ENCODE peak calls at places on chromosomes 6 and 20, in six cellular contexts. T is heart right ventricle, C is cardiac muscle cell, D is lung, P is Panc1, I is IMR-90. N is an unnamed sample.

GRCh38 chr6:140376209-140376608 is 1001.8 kb upstream of the CITED2 start:
- DNase-seq in T (no peak), D (no peak), P (no peak), I (no peak), C (no peak), N (no peak)

GRCh38 chr20:48892849-48893352 is 28.6 kb upstream of the ARFGEF2 start:
- DNase-seq in C (no peak), T (no peak), P (no peak), I (no peak), D (no peak), N (no peak)

GRCh38 chr6:133376743-133377142 is 135.6 kb downstream of the EYA4 start:
- DNase-seq in I (no peak), D (no peak), P (no peak), T (no peak), C (no peak), N (no peak)

GRCh38 chr6:13712485-13712990 is 903 bp upstream of the RANBP9 start:
- DNase-seq in C (no peak), D (no peak), I (peak), P (no peak), T (no peak), N (peak)

GRCh38 chr6:2021713-2022125 is 223.7 kb downstream of the GMDS start:
- DNase-seq in D (peak), T (peak), P (no peak), I (peak), C (no peak), N (no peak)

GRCh38 chr6:128731249-128732165 is 151.4 kb upstream of the LAMA2 start:
- DNase-seq in C (peak), D (no peak), P (peak), I (peak), T (no peak), N (peak)

GRCh38 chr6:74166849-74167248 is 470.8 kb downstream of the CD109 start:
- DNase-seq in C (no peak), D (no peak), T (no peak), P (no peak), I (peak), N (no peak)

GRCh38 chr20:5703542-5704215 is 46.5 kb upstream of the SHLD1 start:
- DNase-seq in T (peak), C (no peak), P (no peak), D (no peak), I (no peak), N (no peak)

GRCh38 chr6:137013738-137014602 is 30.8 kb downstream of the IL20RA start:
- DNase-seq in C (peak), T (no peak), I (peak), P (peak), D (no peak), N (no peak)

GRCh38 chr6:109336221-109336955 is 45.9 kb downstream of the CD164 start:
- DNase-seq in D (peak), P (peak), I (peak), T (peak), C (no peak), N (no peak)

GRCh38 chr20:46296526-46297250 is 11.6 kb downstream of the CDH22 start:
- DNase-seq in P (no peak), I (no peak), T (no peak), C (no peak), D (no peak), N (no peak)

GRCh38 chr6:5776104-5776503 is 230.6 kb downstream of the NRN1 start:
- DNase-seq in T (no peak), D (no peak), I (no peak), P (no peak), C (no peak), N (no peak)

GRCh38 chr6:53635322-53635721 is 30.2 kb downstream of the KLHL31 start:
- DNase-seq in T (no peak), C (no peak), D (no peak), I (peak), P (no peak), N (no peak)

GRCh38 chr6:25831532-25832306 is at the start of gene SLC17A1:
- DNase-seq in I (no peak), C (no peak), P (no peak), D (no peak), T (no peak), N (no peak)

GRCh38 chr6:111922454-111923297 is 49.4 kb upstream of the FYN start:
- DNase-seq in T (no peak), P (no peak), D (no peak), C (no peak), I (peak), N (no peak)

GRCh38 chr6:88480822-88481221 is 314.7 kb upstream of the CNR1 start:
- DNase-seq in T (no peak), C (no peak), D (no peak), P (no peak), I (no peak), N (no peak)

GRCh38 chr20:62032606-62033368 is 32.9 kb downstream of the TAF4 start:
- DNase-seq in I (no peak), D (no peak), P (no peak), T (no peak), C (no peak), N (no peak)

GRCh38 chr20:63475209-63475608 is 2.8 kb upstream of the KCNQ2 start:
- DNase-seq in C (peak), I (peak), P (no peak), D (no peak), T (no peak), N (no peak)

GRCh38 chr20:4160761-4161305 is 145.5 kb upstream of the RNF24 start:
- DNase-seq in D (no peak), C (peak), P (no peak), I (peak), T (peak), N (no peak)

GRCh38 chr6:97077380-97077779 is 152.9 kb downstream of the KLHL32 start:
- DNase-seq in P (no peak), D (no peak), I (no peak), C (no peak), T (no peak), N (no peak)

GRCh38 chr6:125174626-125175025 is 21.1 kb downstream of the TPD52L1 start:
- DNase-seq in C (peak), T (no peak), P (no peak), D (no peak), I (no peak), N (no peak)

GRCh38 chr20:24948939-24949679 is at the start of gene CST7:
- DNase-seq in P (no peak), T (no peak), I (no peak), C (no peak), D (peak), N (peak)

GRCh38 chr6:81228912-81229540 is 523.5 kb downstream of the TENT5A start:
- DNase-seq in D (no peak), C (no peak), T (no peak), P (no peak), I (peak), N (no peak)

GRCh38 chr6:54003316-54003715 is 107.9 kb upstream of the MLIP start:
- DNase-seq in P (no peak), C (no peak), D (no peak), T (no peak), I (no peak), N (no peak)

GRCh38 chr6:72579865-72580264 is 42.0 kb upstream of the KCNQ5 start:
- DNase-seq in I (no peak), D (no peak), P (no peak), T (no peak), C (no peak), N (no peak)

GRCh38 chr6:72580281-72580940 is 41.5 kb upstream of the KCNQ5 start:
- DNase-seq in C (peak), I (peak), T (no peak), D (no peak), P (peak), N (peak)
- TF ChIP-seq CTCF in C (peak), I (peak), T (no peak), D (no peak), P (peak), N (no peak)

GRCh38 chr6:90297124-90297865 is 652 bp upstream of the BACH2 start:
- DNase-seq in D (no peak), T (no peak), P (no peak), I (no peak), C (peak), N (no peak)
- TF ChIP-seq CTCF in D (no peak), T (no peak), P (no peak), I (no peak), C (no peak), N (no peak)

DNA sequence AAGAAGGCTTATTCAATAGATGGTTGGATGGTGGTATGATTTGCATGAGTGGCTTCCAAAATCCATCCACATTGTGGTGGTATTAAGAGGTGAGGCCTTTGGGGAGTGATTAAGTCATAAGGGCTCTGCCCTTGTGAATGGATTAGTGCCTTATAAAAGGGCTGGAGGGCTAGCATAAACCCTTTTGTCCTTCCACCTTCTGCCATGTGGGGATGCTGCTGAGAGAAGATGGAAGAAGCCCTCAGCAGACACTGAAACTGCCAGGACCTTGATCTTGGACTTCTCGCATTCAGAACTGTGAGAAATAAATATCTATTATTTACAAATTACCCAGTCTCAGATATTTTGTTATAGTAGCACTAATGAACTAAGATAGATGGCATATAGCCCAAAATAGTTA is 27.8 kb upstream of the SRPK1 start:
- DNase-seq in I (peak), T (no peak), P (no peak), D (no peak), C (no peak), N (no peak)
- TF ChIP-seq CTCF in I (no peak), T (no peak), P (peak), D (no peak), C (peak), N (no peak)

GRCh38 chr6:126524927-126525326 is 185.0 kb downstream of the CENPW start:
- DNase-seq in P (no peak), I (no peak), D (no peak), T (no peak), C (no peak), N (no peak)
- TF ChIP-seq CTCF in P (no peak), I (no peak), D (no peak), T (no peak), C (no peak), N (no peak)

DNA sequence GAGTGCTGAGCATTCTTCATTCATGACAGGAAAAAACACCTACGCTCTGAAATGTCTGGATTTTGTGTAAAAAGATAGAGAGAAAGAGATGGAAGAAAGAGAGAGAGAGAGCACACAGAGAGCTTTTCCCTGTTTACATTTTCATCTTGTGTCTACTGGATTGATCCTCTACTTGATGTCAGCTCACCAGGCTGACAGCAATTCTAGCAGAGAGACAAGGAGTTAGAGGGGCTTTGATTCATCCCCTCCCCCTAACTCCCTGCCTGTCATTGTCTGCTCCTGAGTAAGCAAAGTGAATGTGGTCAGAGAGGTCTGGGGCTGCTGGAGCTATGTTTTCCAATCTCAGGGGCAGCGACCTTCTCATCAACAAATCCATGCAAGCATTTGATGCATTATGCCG is 538.6 kb upstream of the POU3F2 start:
- DNase-seq in C (peak), T (no peak), D (no peak), P (no peak), I (no peak), N (no peak)
- TF ChIP-seq CTCF in C (no peak), T (no peak), D (no peak), P (no peak), I (no peak), N (no peak)

DNA sequence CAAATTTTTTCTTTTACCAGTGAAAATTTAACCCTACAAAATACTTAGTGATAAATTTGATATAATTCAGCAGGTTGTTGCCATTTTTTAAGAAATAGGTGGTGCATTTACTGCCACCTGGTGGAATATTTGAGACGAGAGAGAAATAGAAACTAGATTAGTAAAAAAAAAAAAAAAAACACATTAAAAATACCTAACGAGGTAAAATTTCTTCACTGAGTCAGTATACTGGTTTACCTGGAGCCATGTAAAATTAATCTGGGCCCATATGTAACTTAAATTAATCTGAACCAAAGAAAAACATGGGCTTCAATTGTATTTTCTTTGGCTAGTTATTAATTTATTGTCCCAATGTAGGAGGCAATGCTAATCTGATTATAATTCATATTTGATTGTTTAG is 520.8 kb downstream of the EPM2A start:
- DNase-seq in I (peak), P (peak), T (no peak), D (no peak), C (peak), N (no peak)
- TF ChIP-seq CTCF in I (peak), P (peak), T (peak), D (peak), C (peak), N (peak)

DNA sequence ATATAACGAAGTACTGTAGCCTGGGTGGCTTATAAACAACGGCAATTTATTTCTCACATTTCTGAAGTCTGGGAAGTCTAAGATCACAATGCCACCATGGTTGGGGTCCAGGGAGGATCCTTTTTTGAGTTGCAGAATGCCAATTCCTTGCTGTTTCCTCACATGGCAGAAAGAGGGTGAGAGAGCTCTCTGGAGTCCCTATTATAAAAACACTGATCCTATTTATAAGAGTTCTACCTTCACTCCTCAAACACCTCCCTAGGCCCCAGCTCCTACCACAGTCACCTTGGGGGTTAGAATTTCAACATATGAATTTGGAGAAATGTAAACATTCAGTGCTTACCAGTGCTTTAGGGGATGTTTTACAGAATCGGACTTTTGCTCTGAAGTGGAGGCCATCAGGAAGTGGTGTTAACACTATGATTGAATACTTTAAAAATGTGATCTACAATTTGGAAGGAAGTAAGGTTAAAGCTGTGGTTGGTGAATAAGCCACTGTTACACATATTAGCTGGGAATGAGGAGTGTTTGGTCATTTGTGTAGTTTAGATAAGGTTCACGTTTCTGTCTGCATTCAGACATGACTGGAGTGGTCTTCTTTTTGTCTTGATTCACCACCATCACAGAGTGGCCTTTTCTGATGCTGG is 79.9 kb upstream of the SPTLC3 start:
- DNase-seq in T (no peak), I (peak), C (no peak), P (no peak), D (no peak), N (no peak)
- TF ChIP-seq CTCF in T (no peak), I (no peak), C (no peak), P (no peak), D (no peak), N (no peak)

GRCh38 chr6:33851959-33852358 is 48.2 kb upstream of the MLN start:
- DNase-seq in T (no peak), C (peak), I (no peak), D (no peak), P (no peak), N (no peak)
- TF ChIP-seq CTCF in T (no peak), C (peak), I (peak), D (no peak), P (no peak), N (no peak)

DNA sequence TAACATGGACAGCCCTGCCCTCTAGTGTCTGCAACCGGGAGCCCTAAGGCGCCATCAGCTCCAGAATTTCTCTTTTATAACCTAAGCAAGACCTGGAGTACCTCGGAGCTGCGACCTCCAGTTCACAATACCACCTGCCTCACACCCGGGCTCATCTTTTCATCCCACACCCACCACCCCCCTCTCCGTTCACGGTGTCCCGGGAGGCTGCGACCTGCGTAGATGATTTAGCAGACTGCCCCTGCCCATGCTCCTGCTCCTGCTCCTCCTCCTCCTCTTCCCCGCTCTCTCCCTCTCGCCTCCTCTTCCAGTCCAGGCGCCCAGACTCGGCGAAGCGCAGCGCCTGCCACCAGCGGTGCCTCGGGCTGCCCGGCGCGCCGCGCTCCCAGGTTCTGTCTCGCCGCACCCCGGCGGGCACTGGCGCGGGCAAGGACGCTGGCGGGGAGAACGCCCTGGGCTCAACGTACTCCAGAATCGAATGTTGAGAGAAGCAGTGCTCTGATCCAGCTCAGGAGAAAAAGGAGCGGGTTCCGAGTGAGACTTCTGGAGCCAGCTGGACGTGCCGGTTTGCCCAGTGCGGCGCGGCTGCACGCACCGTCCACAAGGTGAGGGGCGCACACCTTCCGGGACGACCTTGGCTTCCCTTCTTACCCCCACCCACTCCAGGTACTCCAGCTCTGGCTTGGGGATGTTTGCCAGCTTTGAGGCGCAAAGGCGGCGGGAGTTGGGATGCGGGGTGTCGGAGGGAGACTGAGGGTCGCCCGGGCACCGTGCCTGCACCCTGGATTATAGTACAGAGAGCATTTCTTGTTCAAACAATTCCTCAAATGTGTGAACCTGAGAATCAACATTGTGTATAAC is at the start of gene HTR1E:
- DNase-seq in D (peak), I (peak), P (no peak), C (peak), T (no peak), N (peak)
- TF ChIP-seq CTCF in D (no peak), I (peak), P (peak), C (peak), T (no peak), N (peak)